ENCODE peak calls at places on chromosomes 16 and 17, in nine cellular contexts. N is cardiac fibroblast; W is testis; T is prostate gland; G is cardiac muscle cell; F is heart left ventricle; J is CD8-positive, alpha-beta T cell; O is AG04449; Q is epithelial cell of esophagus. B is an unnamed sample.

GRCh38 chr17:63622571-63623390 is 564 bp downstream of the MAP3K3 start:
- DNase-seq in N (peak), W (peak), T (peak), G (peak), F (peak), J (peak), O (no peak), Q (peak), B (no peak)

GRCh38 chr17:18224428-18225120 is 861 bp upstream of the LLGL1 start:
- DNase-seq in N (peak), W (peak), T (no peak), G (peak), F (no peak), J (no peak), O (no peak), Q (no peak), B (no peak)

GRCh38 chr17:40616592-40616991 is 31.0 kb downstream of the SMARCE1 start:
- DNase-seq in N (no peak), W (no peak), T (no peak), G (no peak), F (no peak), J (no peak), O (no peak), Q (no peak), B (no peak)

GRCh38 chr16:69132424-69133252 is at the start of the genes CHTF8 and UTP4:
- DNase-seq in N (peak), W (peak), T (peak), G (peak), F (peak), J (peak), O (no peak), Q (peak), B (peak)

GRCh38 chr16:79839851-79840321 is 239.3 kb upstream of the MAF start:
- DNase-seq in N (peak), W (peak), T (no peak), G (peak), F (peak), J (no peak), O (no peak), Q (no peak), B (no peak)

GRCh38 chr17:68057531-68057952 is 22.0 kb downstream of the KPNA2 start:
- DNase-seq in N (peak), W (no peak), T (no peak), G (peak), F (no peak), J (peak), O (no peak), Q (peak), B (no peak)

GRCh38 chr16:75622762-75623605 is at the start of gene ADAT1:
- DNase-seq in N (peak), W (peak), T (peak), G (peak), F (peak), J (peak), O (peak), Q (peak), B (peak)

GRCh38 chr17:18974407-18975149 is 22.6 kb downstream of the SLC5A10 start:
- DNase-seq in N (no peak), W (no peak), T (no peak), G (no peak), F (no peak), J (no peak), O (no peak), Q (peak), B (no peak)

GRCh38 chr17:76452646-76453430 is at the start of gene UBE2O:
- DNase-seq in N (peak), W (peak), T (peak), G (peak), F (peak), J (peak), O (no peak), Q (peak), B (no peak)

GRCh38 chr17:6570731-6571465 is 14.5 kb upstream of the PITPNM3 start:
- DNase-seq in N (no peak), W (no peak), T (no peak), G (no peak), F (no peak), J (no peak), O (no peak), Q (no peak), B (no peak)

GRCh38 chr16:11225677-11226549 is 30.1 kb downstream of the SOCS1 start:
- DNase-seq in N (no peak), W (no peak), T (no peak), G (no peak), F (no peak), J (no peak), O (no peak), Q (no peak), B (no peak)

GRCh38 chr17:83080641-83081560 is 1.5 kb downstream of the METRNL start:
- DNase-seq in N (peak), W (no peak), T (no peak), G (peak), F (no peak), J (peak), O (no peak), Q (peak), B (no peak)

GRCh38 chr16:19718624-19718965 is 524 bp downstream of the IQCK start:
- DNase-seq in N (no peak), W (peak), T (no peak), G (no peak), F (no peak), J (no peak), O (no peak), Q (peak), B (no peak)

GRCh38 chr17:81859906-81860755 is at the start of gene P4HB:
- DNase-seq in N (peak), W (no peak), T (no peak), G (peak), F (no peak), J (no peak), O (no peak), Q (no peak), B (no peak)

GRCh38 chr17:48568499-48569259 is 9.5 kb downstream of the HOXB4 start:
- DNase-seq in N (no peak), W (no peak), T (no peak), G (no peak), F (no peak), J (no peak), O (no peak), Q (no peak), B (no peak)

GRCh38 chr16:47323241-47323640 is 137.6 kb downstream of the ITFG1 start:
- DNase-seq in N (no peak), W (no peak), T (no peak), G (no peak), F (no peak), J (no peak), O (no peak), Q (no peak), B (no peak)

GRCh38 chr17:36835036-36835435 is 102.2 kb upstream of the LHX1 start:
- DNase-seq in N (no peak), W (no peak), T (no peak), G (no peak), F (no peak), J (no peak), O (no peak), Q (no peak), B (no peak)

GRCh38 chr17:72122002-72122310 is 1.1 kb downstream of the SOX9 start:
- DNase-seq in N (peak), W (no peak), T (no peak), G (peak), F (no peak), J (no peak), O (no peak), Q (no peak), B (no peak)

GRCh38 chr17:10171581-10171981 is 26.8 kb downstream of the GAS7 start:
- DNase-seq in N (peak), W (no peak), T (no peak), G (peak), F (no peak), J (no peak), O (no peak), Q (no peak), B (no peak)

GRCh38 chr17:74274060-74274702 is at the start of gene DNAI2:
- DNase-seq in N (no peak), W (no peak), T (no peak), G (peak), F (peak), J (peak), O (no peak), Q (no peak), B (no peak)

GRCh38 chr16:87686697-87687570 is 78.9 kb downstream of the KLHDC4 start:
- DNase-seq in N (peak), W (peak), T (no peak), G (peak), F (no peak), J (no peak), O (no peak), Q (no peak), B (no peak)

GRCh38 chr17:73090396-73091202 is 1.9 kb downstream of the SLC39A11 start:
- DNase-seq in N (no peak), W (no peak), T (no peak), G (no peak), F (no peak), J (no peak), O (no peak), Q (no peak), B (no peak)

GRCh38 chr17:73482251-73482661 is 162.0 kb downstream of the SDK2 start:
- DNase-seq in N (no peak), W (no peak), T (no peak), G (no peak), F (no peak), J (no peak), O (no peak), Q (no peak), B (no peak)

GRCh38 chr16:27754788-27755690 is 205.1 kb downstream of the KATNIP start:
- DNase-seq in N (no peak), W (no peak), T (no peak), G (no peak), F (no peak), J (no peak), O (no peak), Q (no peak), B (no peak)

GRCh38 chr17:57697891-57698708 is 47.0 kb downstream of the CCDC182 start:
- DNase-seq in N (no peak), W (no peak), T (no peak), G (no peak), F (no peak), J (no peak), O (no peak), Q (peak), B (no peak)

GRCh38 chr17:58084317-58084981 is 1.2 kb downstream of the DYNLL2 start:
- DNase-seq in N (peak), W (peak), T (peak), G (peak), F (no peak), J (peak), O (no peak), Q (peak), B (no peak)

GRCh38 chr16:15785386-15786059 is 71.3 kb downstream of the MYH11 start:
- DNase-seq in N (no peak), W (no peak), T (no peak), G (no peak), F (no peak), J (no peak), O (no peak), Q (peak), B (no peak)

GRCh38 chr17:75632863-75633483 is at the start of gene SMIM5:
- DNase-seq in N (peak), W (peak), T (peak), G (peak), F (peak), J (peak), O (peak), Q (peak), B (peak)

GRCh38 chr17:57900991-57901743 is 51.3 kb upstream of the MRPS23 start:
- DNase-seq in N (no peak), W (no peak), T (peak), G (no peak), F (no peak), J (no peak), O (no peak), Q (peak), B (no peak)

GRCh38 chr16:26795184-26795583 is 271.5 kb upstream of the C16orf82 start:
- DNase-seq in N (no peak), W (no peak), T (no peak), G (no peak), F (no peak), J (no peak), O (no peak), Q (no peak), B (no peak)

GRCh38 chr16:72101195-72101594 is 7.5 kb downstream of the DHX38 start:
- DNase-seq in N (no peak), W (no peak), T (no peak), G (no peak), F (no peak), J (no peak), O (no peak), Q (no peak), B (no peak)

GRCh38 chr16:15874745-15875314 is 13.6 kb downstream of the CEP20 start:
- DNase-seq in N (peak), W (peak), T (peak), G (peak), F (peak), J (peak), O (no peak), Q (peak), B (peak)

GRCh38 chr17:56665864-56666263 is 72.4 kb downstream of the NOG start:
- DNase-seq in N (no peak), W (no peak), T (no peak), G (no peak), F (no peak), J (no peak), O (no peak), Q (no peak), B (no peak)

GRCh38 chr17:2481760-2482159 is 29.9 kb downstream of the METTL16 start:
- DNase-seq in N (no peak), W (no peak), T (no peak), G (no peak), F (no peak), J (no peak), O (no peak), Q (no peak), B (no peak)

GRCh38 chr16:30340621-30341020 is 14.5 kb downstream of the CD2BP2 start:
- DNase-seq in N (no peak), W (no peak), T (no peak), G (no peak), F (no peak), J (no peak), O (no peak), Q (no peak), B (no peak)

GRCh38 chr17:57413848-57414651 is 157.7 kb downstream of the MSI2 start:
- DNase-seq in N (no peak), W (no peak), T (no peak), G (no peak), F (no peak), J (no peak), O (no peak), Q (no peak), B (no peak)

GRCh38 chr17:2393954-2394749 is 6.7 kb downstream of the MNT start:
- DNase-seq in N (no peak), W (no peak), T (no peak), G (no peak), F (no peak), J (no peak), O (no peak), Q (no peak), B (no peak)

DNA sequence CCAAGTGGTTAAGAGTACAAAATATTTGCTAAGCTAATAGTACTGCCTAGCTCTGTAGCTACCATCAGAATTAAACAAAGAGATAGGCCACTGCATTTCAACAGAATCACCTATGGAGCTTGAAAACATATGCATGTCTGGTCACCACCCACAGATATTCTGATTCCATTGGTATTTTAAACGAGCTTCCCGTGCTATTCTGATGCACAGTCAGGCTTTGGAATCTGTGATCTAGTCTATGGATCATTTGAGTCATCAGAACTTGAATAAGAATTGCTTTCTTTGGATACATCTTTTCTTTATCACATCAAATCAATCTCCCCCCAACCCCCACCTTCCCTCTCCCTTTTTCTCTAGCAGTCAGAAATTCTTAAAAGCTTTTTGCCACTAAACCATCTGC is 124.7 kb downstream of the NPIPB5 start:
- DNase-seq in N (no peak), W (no peak), T (no peak), G (no peak), F (no peak), J (no peak), O (no peak), Q (no peak), B (no peak)
- H3K4me3 ChIP-seq in N (no peak), W (no peak), T (no peak), G (no peak), F (no peak), J (no peak), O (no peak), Q (no peak), B (no peak)

GRCh38 chr17:44761932-44762810 is 3.4 kb downstream of the ADAM11 start:
- DNase-seq in N (no peak), W (no peak), T (no peak), G (no peak), F (no peak), J (no peak), O (no peak), Q (no peak), B (no peak)
- TF ChIP-seq CTCF in N (no peak), W (no peak), T (no peak), G (no peak), F (no peak), J (no peak), O (no peak), Q (no peak), B (no peak)

GRCh38 chr17:79837888-79838540 is 1.2 kb downstream of the CBX4 start:
- DNase-seq in N (no peak), W (no peak), T (no peak), G (no peak), F (peak), J (peak), O (no peak), Q (peak), B (no peak)

GRCh38 chr17:79835470-79835899 is 3.8 kb downstream of the CBX4 start:
- DNase-seq in N (no peak), W (no peak), T (no peak), G (no peak), F (no peak), J (no peak), O (no peak), Q (no peak), B (no peak)

GRCh38 chr17:79836952-79837887 is 2.0 kb downstream of the CBX4 start:
- DNase-seq in N (peak), W (peak), T (peak), G (peak), F (peak), J (peak), O (no peak), Q (peak), B (no peak)

GRCh38 chr17:79834575-79835469 is 4.4 kb downstream of the CBX4 start:
- DNase-seq in N (no peak), W (no peak), T (no peak), G (peak), F (peak), J (peak), O (no peak), Q (no peak), B (no peak)

DNA sequence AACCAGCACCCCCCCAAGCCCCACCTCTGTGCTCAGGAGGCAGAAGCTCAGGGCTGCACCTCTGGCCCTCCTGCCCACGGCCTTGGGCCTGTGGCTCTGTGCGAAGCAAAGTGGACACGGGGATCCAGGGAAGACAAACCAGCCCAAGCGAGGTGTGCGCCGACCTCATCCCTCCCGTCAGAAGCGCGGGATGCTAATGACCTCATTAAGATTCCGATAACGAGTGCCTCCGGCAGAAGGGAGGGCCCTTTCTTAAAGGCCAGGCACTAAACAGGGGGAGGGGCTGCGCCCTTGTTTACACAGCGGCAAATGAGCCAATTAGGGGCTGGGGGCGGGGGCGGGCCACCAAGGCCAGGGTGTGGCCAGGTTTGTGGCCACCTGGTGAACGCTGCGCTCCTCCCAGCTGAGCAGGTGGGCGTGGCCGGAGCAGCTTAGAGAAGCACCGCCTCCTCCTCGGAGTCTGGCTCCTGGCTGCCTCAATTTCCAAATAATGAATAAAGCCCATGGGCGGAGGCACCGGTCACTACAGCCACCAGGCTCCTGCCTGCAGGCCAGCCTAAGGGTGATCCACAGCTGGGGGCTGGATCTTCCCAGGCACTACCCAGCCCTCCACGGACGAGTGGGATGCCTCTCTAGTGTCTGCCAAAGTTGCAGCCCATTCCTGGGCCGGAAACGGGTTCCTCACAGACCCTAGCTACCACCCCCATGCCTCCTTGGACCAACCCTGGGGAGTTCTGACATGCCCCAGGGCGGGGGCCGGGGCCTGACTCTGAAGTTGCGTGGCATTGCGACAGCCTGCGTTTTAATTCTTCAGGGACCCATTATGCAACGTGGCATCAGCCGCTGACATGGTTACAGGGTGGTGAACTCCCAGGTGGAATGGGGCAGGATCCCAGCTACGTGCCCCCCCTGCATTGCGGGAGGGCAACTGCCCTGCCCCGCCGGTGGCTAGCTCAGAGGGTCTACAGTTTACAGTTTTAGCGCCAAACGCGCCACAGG is 3.0 kb downstream of the CBX4 start:
- DNase-seq in N (no peak), W (no peak), T (peak), G (peak), F (no peak), J (no peak), O (no peak), Q (peak), B (no peak)
- H3K4me3 ChIP-seq in N (peak), W (no peak), T (peak), G (no peak), F (peak), J (peak), O (peak), Q (peak), B (no peak)

GRCh38 chr17:31321481-31321880 is at the start of gene EVI2A:
- DNase-seq in N (peak), W (peak), T (no peak), G (peak), F (peak), J (peak), O (no peak), Q (peak), B (peak)

GRCh38 chr17:31318298-31319190 is 2.9 kb downstream of the EVI2A start:
- DNase-seq in N (peak), W (peak), T (no peak), G (peak), F (peak), J (peak), O (no peak), Q (peak), B (peak)

GRCh38 chr17:31320231-31320630 is 1.2 kb downstream of the EVI2A start:
- DNase-seq in N (no peak), W (no peak), T (no peak), G (no peak), F (no peak), J (no peak), O (no peak), Q (no peak), B (no peak)

GRCh38 chr17:31320791-31321190 is 631 bp downstream of the EVI2A start:
- DNase-seq in N (peak), W (no peak), T (no peak), G (peak), F (no peak), J (no peak), O (no peak), Q (no peak), B (no peak)

DNA sequence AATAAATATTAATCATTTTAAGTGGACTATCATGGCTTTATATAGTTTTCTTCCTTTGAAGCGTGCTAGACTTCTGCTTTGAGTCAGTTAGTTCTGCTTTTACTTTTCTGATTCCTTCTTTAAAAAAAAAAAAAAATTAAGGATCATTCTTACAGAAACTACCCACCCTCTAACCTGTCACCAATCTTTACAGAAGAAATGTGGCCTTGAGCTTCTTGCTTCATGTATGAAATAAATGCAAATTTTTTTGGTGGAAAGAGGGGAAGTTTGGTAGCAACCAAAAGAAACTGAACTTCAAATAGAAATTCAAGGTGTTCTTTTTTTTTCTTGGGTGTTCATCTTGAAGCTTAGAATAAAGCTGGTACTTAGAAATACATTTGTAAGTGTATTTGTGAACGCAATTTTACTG is 2.2 kb downstream of the EVI2A start:
- DNase-seq in N (no peak), W (no peak), T (no peak), G (no peak), F (no peak), J (no peak), O (no peak), Q (no peak), B (no peak)
- TF ChIP-seq CTCF in N (no peak), W (no peak), T (no peak), G (no peak), F (no peak), J (no peak), O (no peak), Q (no peak), B (no peak)

GRCh38 chr16:10183606-10183959 is 1.4 kb upstream of the GRIN2A start:
- DNase-seq in N (no peak), W (no peak), T (no peak), G (no peak), F (no peak), J (no peak), O (no peak), Q (no peak), B (no peak)
- H3K4me3 ChIP-seq in N (no peak), W (no peak), T (no peak), G (no peak), F (no peak), J (no peak), O (no peak), Q (no peak), B (no peak)

B was measured in AG09309.